ENCODE peak calls at places on chromosomes 3 and 15, in nine cellular contexts. H, V, T, A, I, N, X, B and P are unnamed samples.

GRCh38 chr3:60912876-60913275 is 338.4 kb downstream of the FHIT start:
- DNase-seq in H (no peak), V (no peak), T (no peak), A (no peak), I (no peak), N (no peak), X (no peak), B (no peak), P (no peak)

GRCh38 chr3:133487920-133488540 is 85.5 kb upstream of the CDV3 start:
- DNase-seq in H (peak; percentile 86), V (peak; percentile 61), T (no peak), A (no peak), I (no peak), N (peak; percentile 61), X (no peak), B (no peak), P (no peak)

GRCh38 chr3:113516115-113516505 is 1.2 kb upstream of the SPICE1 start:
- DNase-seq in H (no peak), V (no peak), T (no peak), A (no peak), I (no peak), N (no peak), X (no peak), B (no peak), P (peak; percentile 34)

GRCh38 chr15:79170256-79170664 is 79.7 kb upstream of the RASGRF1 start:
- DNase-seq in H (no peak), V (no peak), T (no peak), A (no peak), I (no peak), N (peak; percentile 22), X (no peak), B (peak; percentile 68), P (no peak)

GRCh38 chr3:158743280-158743663 is 11.0 kb upstream of the RARRES1 start:
- DNase-seq in H (no peak), V (no peak), T (no peak), A (no peak), I (no peak), N (no peak), X (no peak), B (no peak), P (no peak)

GRCh38 chr3:7518471-7518870 is 657.6 kb downstream of the GRM7 start:
- DNase-seq in H (no peak), V (no peak), T (no peak), A (no peak), I (no peak), N (no peak), X (no peak), B (no peak), P (no peak)

GRCh38 chr3:32217339-32217738 is 21.1 kb upstream of the CMTM8 start:
- DNase-seq in H (no peak), V (no peak), T (no peak), A (no peak), I (no peak), N (no peak), X (no peak), B (no peak), P (no peak)

GRCh38 chr3:96863129-96863740 is 48.8 kb downstream of the EPHA6 start:
- DNase-seq in H (no peak), V (peak; percentile 18), T (no peak), A (no peak), I (no peak), N (peak; percentile 71), X (peak; percentile 45), B (no peak), P (peak; percentile 13)

GRCh38 chr3:188266581-188267274 is 112.8 kb downstream of the LPP start:
- DNase-seq in H (no peak), V (no peak), T (no peak), A (no peak), I (peak; percentile 58), N (peak; percentile 74), X (no peak), B (no peak), P (no peak)

GRCh38 chr15:75583689-75584088 is 4.6 kb upstream of the PTPN9 start:
- DNase-seq in H (no peak), V (no peak), T (no peak), A (no peak), I (no peak), N (no peak), X (no peak), B (no peak), P (no peak)